ENCODE peak calls at places on chromosome 13, in eight cellular contexts. U, S, D, N, P, I, Y and A are unnamed samples.

GRCh38 chr13:25267715-25268114 is 19.6 kb downstream of the MTMR6 start:
- DNase-seq in U (no peak), N (peak; percentile 68), Y (no peak), I (no peak), S (no peak), D (peak; percentile 24), P (peak; percentile 33), A (no peak)

GRCh38 chr13:113489549-113490495 is 689 bp downstream of the DCUN1D2 start:
- DNase-seq in D (peak; percentile 42), S (no peak), P (peak; percentile 43), I (no peak), Y (no peak), U (peak; percentile 35), N (peak; percentile 91), A (no peak)

GRCh38 chr13:73704587-73704986 is 429.6 kb downstream of the KLF12 start:
- DNase-seq in U (no peak), N (no peak), Y (no peak), S (no peak), I (no peak), D (no peak), P (no peak), A (no peak)

GRCh38 chr13:28819748-28820098 is 416 bp upstream of the MTUS2 start:
- DNase-seq in D (peak; percentile 4), S (no peak), U (peak; percentile 55), I (no peak), P (no peak), Y (peak; percentile 69), N (peak; percentile 96), A (no peak)

GRCh38 chr13:79614519-79614918 is 133.6 kb downstream of the NDFIP2 start:
- DNase-seq in D (no peak), I (no peak), Y (no peak), U (no peak), S (no peak), P (no peak), N (no peak), A (no peak)

GRCh38 chr13:78497702-78498319 is 105.5 kb downstream of the POU4F1 start:
- DNase-seq in P (no peak), D (no peak), I (no peak), N (no peak), Y (peak; percentile 15), S (no peak), U (no peak), A (no peak)

GRCh38 chr13:27022571-27023311 is 148.9 kb downstream of the USP12 start:
- DNase-seq in N (no peak), U (no peak), P (no peak), Y (no peak), S (no peak), I (no peak), D (peak; percentile 57), A (no peak)

GRCh38 chr13:50352720-50353491 is 337.7 kb downstream of the KCNRG start:
- DNase-seq in D (peak; percentile 8), P (no peak), S (no peak), Y (no peak), U (no peak), N (no peak), I (no peak), A (no peak)

GRCh38 chr13:92175330-92175729 is 776.9 kb downstream of the GPC5 start:
- DNase-seq in D (peak; percentile 67), N (peak; percentile 69), S (no peak), I (no peak), Y (no peak), P (peak; percentile 51), U (peak; percentile 12), A (no peak)

GRCh38 chr13:32031025-32031814 is at the start of gene FRY:
- DNase-seq in N (peak; percentile 89), I (no peak), P (peak; percentile 49), S (peak; percentile 63), Y (peak; percentile 70), D (peak; percentile 50), U (peak; percentile 58), A (no peak)

DNA sequence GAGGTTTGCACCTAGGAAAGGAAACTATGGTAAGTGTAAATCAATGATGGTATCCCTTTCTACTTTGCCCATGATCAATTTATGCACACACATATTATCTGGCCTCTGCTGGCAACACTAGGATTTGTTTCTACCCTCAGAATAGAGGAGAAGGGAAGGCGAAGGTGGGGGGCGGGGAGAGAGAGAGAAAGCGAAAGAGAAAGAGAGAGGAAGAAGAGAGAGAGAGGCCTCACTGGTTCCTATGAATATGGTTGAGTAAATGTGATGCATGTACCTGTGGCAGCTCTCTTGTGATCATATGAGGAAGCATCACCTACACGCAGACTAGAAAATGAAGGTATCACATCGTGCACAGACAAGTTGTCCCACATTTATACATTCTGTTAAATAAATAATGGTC is 882.0 kb upstream of the SLITRK6 start:
- DNase-seq in D (no peak), S (no peak), Y (no peak), P (no peak), I (no peak), U (no peak), N (no peak), A (no peak)
- TF ChIP-seq CTCF in D (no peak), S (no peak), Y (no peak), P (no peak), I (no peak), U (no peak), N (no peak), A (no peak)

DNA sequence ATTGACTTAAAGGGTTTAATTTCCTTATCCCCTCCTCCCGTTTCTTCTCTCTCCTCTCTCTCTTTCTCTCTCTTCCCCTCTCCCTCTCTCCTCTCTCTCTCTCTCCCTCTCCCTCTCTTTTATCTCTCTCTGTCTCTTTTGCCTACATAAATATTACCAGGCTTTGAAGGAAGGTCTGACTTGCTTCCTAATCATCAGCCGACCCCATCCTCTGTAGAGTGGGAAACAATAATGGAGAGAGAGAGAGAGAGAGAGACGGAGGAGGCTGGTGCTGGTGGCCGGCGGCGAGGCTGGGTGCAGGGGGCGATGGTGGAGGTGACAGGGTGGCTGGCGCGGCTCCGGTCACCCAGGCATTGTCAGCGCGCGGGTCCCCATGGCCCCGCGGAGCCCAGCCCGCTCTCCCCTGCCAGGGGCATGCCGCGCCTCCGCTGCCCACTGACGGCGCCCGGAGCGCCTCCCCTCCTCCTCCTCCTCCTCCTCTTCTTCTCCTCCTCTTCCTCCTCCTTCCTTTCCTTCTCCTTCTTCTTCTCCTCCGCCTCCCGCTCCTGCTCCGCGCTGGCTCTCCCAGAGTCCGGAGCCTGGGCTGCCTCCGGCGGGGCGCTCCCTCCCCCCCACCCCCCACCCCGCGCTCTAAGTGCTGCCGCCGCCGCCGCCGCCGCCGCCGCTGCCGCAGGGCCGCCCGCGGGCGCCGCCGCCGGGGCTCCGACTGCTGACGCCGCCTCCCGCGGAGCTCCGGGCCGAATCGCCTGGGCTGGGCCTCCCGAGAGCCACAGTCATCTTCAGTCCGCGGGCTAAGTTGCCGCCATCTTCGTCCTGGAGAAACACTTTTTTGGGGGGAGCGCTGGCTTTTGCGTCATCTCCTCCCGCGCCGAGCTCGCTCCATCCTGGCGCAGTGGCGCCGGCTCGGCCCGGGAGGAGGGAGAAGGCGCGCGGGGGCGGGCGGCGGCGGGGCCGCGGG is 348.4 kb downstream of the LIG4 start:
- DNase-seq in P (no peak), Y (no peak), N (peak; percentile 94), D (peak; percentile 24), U (peak; percentile 25), I (no peak), S (no peak), A (no peak)
- H3K4me3 ChIP-seq in P (no peak overlapping the region), Y (peak overlapping the region; percentile 59), N (peak overlapping the region; percentile 81), D (peak overlapping the region; percentile 66), U (no peak overlapping the region), I (peak overlapping the region; percentile 70), S (peak overlapping the region; percentile 56), A (peak overlapping the region; percentile 46)

GRCh38 chr13:98447881-98448641 is 128.8 kb downstream of the STK24 start:
- DNase-seq in N (peak; percentile 66), D (no peak), P (peak; percentile 70), U (no peak), I (no peak), Y (peak; percentile 58), S (no peak), A (no peak)
- TF ChIP-seq CTCF in N (peak; percentile 62), D (peak; percentile 27), P (peak; percentile 80), U (no peak), I (peak; percentile 56), Y (peak; percentile 71), S (peak; percentile 37), A (peak; percentile 51)

GRCh38 chr13:110868631-110869165 is 46.2 kb downstream of the ANKRD10 start:
- DNase-seq in I (no peak), S (no peak), U (no peak), D (no peak), P (no peak), N (no peak), Y (no peak), A (no peak)

GRCh38 chr13:110867380-110867779 is 47.5 kb downstream of the ANKRD10 start:
- DNase-seq in U (no peak), P (no peak), I (no peak), Y (no peak), S (no peak), N (no peak), D (no peak), A (no peak)

GRCh38 chr13:110872034-110872767 is 42.7 kb downstream of the ANKRD10 start:
- DNase-seq in I (no peak), S (no peak), N (no peak), Y (no peak), D (no peak), P (no peak), U (no peak), A (no peak)

GRCh38 chr13:110869231-110869804 is 45.6 kb downstream of the ANKRD10 start:
- DNase-seq in I (no peak), S (no peak), Y (no peak), P (no peak), U (no peak), N (no peak), D (peak; percentile 47), A (no peak)

GRCh38 chr13:110869805-110870706 is 44.8 kb downstream of the ANKRD10 start:
- DNase-seq in P (no peak), S (peak; percentile 96), Y (peak; percentile 74), I (peak; percentile 99), N (peak; percentile 99), U (peak; percentile 94), D (peak; percentile 100), A (peak; percentile 96)
- H3K4me3 ChIP-seq in P (no peak overlapping the region), S (peak overlapping the region; percentile 50), Y (peak overlapping the region; percentile 64), I (peak overlapping the region; percentile 31), N (peak overlapping the region; percentile 65), U (no peak overlapping the region), D (peak overlapping the region; percentile 67), A (peak overlapping the region; percentile 45)